ENCODE peak calls at places on chromosomes 3 and 15, in five cellular contexts. F, Y, M, N and L are unnamed samples.
A peak's percentile ranks its signal among the peaks of the same experiment; 100 is the strongest.

GRCh38 chr15:63407612-63408011 is 26.0 kb upstream of the CA12 start:
- DNase-seq in Y (no peak), M (no peak), F (no peak), N (no peak), L (no peak)

GRCh38 chr15:90402230-90402629 is 14.2 kb downstream of the IQGAP1 start:
- DNase-seq in F (no peak), N (no peak), M (no peak), Y (no peak), L (peak; percentile 64)

GRCh38 chr3:10015476-10015904 is 10.7 kb upstream of the FANCD2 start:
- DNase-seq in F (no peak), M (peak; percentile 82), N (no peak), Y (no peak), L (peak; percentile 84)

GRCh38 chr15:69025320-69025719 is 10.8 kb downstream of the NOX5 start:
- DNase-seq in M (no peak), N (no peak), F (no peak), Y (no peak), L (no peak)

GRCh38 chr15:60531811-60532210 is 52.9 kb upstream of the ICE2 start:
- DNase-seq in M (no peak), Y (no peak), N (no peak), F (no peak), L (no peak)

GRCh38 chr3:64588381-64588780 is 99.4 kb downstream of the ADAMTS9 start:
- DNase-seq in M (no peak), Y (no peak), F (no peak), N (no peak), L (no peak)

GRCh38 chr3:58999134-58999778 is 50.6 kb downstream of the CFAP20DC start:
- DNase-seq in N (no peak), F (no peak), M (no peak), Y (no peak), L (no peak)

GRCh38 chr3:93991286-93992030 is 11.5 kb downstream of the ARL13B start:
- DNase-seq in Y (no peak), F (no peak), N (no peak), M (no peak), L (no peak)

GRCh38 chr3:52204337-52205073 is 6.5 kb downstream of the ALAS1 start:
- DNase-seq in Y (no peak), M (no peak), F (no peak), N (no peak), L (no peak)

GRCh38 chr3:60277376-60277800 is 973.9 kb downstream of the FHIT start:
- DNase-seq in Y (no peak), M (no peak), N (no peak), F (no peak), L (no peak)

GRCh38 chr3:114799789-114800188 is 347.3 kb downstream of the ZBTB20 start:
- DNase-seq in F (no peak), M (no peak), N (no peak), Y (no peak), L (no peak)

GRCh38 chr3:111165411-111165810 is 93.8 kb downstream of the NECTIN3 start:
- DNase-seq in F (no peak), N (no peak), M (no peak), Y (no peak), L (no peak)

GRCh38 chr3:115248274-115248673 is 101.2 kb upstream of the ZBTB20 start:
- DNase-seq in M (no peak), Y (no peak), F (no peak), N (no peak), L (no peak)

GRCh38 chr3:46695962-46696922 is 2.8 kb upstream of the ALS2CL start:
- DNase-seq in Y (no peak), N (no peak), M (peak; percentile 78), F (no peak), L (no peak)

GRCh38 chr3:140233702-140234101 is 298.7 kb downstream of the CLSTN2 start:
- DNase-seq in M (no peak), Y (no peak), F (no peak), N (no peak), L (no peak)

GRCh38 chr3:186979837-186980236 is 49.5 kb downstream of the ST6GAL1 start:
- DNase-seq in Y (no peak), F (no peak), N (no peak), M (no peak), L (no peak)

GRCh38 chr3:51221959-51222358 is 163.1 kb upstream of the MANF start:
- DNase-seq in F (no peak), N (no peak), Y (no peak), M (no peak), L (no peak)

GRCh38 chr3:68290333-68290732 is 635.9 kb upstream of the SUCLG2 start:
- DNase-seq in Y (no peak), F (no peak), M (no peak), N (no peak), L (no peak)

GRCh38 chr3:128275316-128276150 is 122.3 kb downstream of the EEFSEC start:
- DNase-seq in M (no peak), Y (no peak), N (no peak), F (no peak), L (no peak)

GRCh38 chr3:16449369-16449768 is 64.1 kb downstream of the RFTN1 start:
- DNase-seq in F (no peak), N (no peak), M (no peak), Y (no peak), L (no peak)

GRCh38 chr3:187713504-187713903 is 11.1 kb upstream of the RTP2 start:
- DNase-seq in Y (no peak), M (no peak), N (no peak), F (no peak), L (peak; percentile 35)

GRCh38 chr15:61049003-61049402 is 180.1 kb downstream of the RORA start:
- DNase-seq in M (no peak), F (no peak), N (no peak), Y (no peak), L (no peak)

GRCh38 chr3:155497930-155498647 is 204.6 kb upstream of the STRIT1 start:
- DNase-seq in Y (no peak), M (no peak), N (no peak), F (no peak), L (no peak)

GRCh38 chr3:131083190-131083863 is 56.6 kb downstream of the NEK11 start:
- DNase-seq in N (no peak), Y (no peak), F (no peak), M (peak; percentile 69), L (no peak)

GRCh38 chr3:133448478-133449122 is 48.7 kb downstream of the BFSP2 start:
- DNase-seq in M (no peak), N (peak; percentile 63), F (peak; percentile 84), Y (no peak), L (no peak)

GRCh38 chr15:62770752-62771151 is 271.8 kb upstream of the TPM1 start:
- DNase-seq in F (no peak), M (no peak), N (no peak), Y (no peak), L (no peak)

GRCh38 chr3:129463736-129464135 is 23.7 kb downstream of the IFT122 start:
- DNase-seq in Y (no peak), N (no peak), F (no peak), M (no peak), L (no peak)

GRCh38 chr15:23422099-23422945 is 24.7 kb downstream of the GOLGA6L2 start:
- DNase-seq in Y (no peak), M (no peak), F (no peak), N (no peak), L (no peak)

GRCh38 chr3:87025636-87026035 is 34.7 kb upstream of the VGLL3 start:
- DNase-seq in Y (no peak), M (no peak), F (no peak), N (no peak), L (no peak)

GRCh38 chr15:52789008-52789600 is 1.0 kb downstream of the ONECUT1 start:
- DNase-seq in Y (no peak), M (no peak), N (no peak), F (no peak), L (no peak)